ENCODE peak calls at places on chromosome 4, in ten cellular contexts. F is NCI-H187; G is stimulated activated CD4-positive, alpha-beta T cell treated with anti-CD3 and anti-CD28 coated beads, TNF-alpha, amount 100 ng/mL, for 4 hours; I is activated T-helper 1 cell treated with Interleukin-2 at 50 U/mL for 16 hours; M is AML-193; Q is HTR-8/SVneo; U is EH; S is NCI-H1436 treated with DMSO at 0.1 percent for 48 hours; B is GM13977; C is activated naive CD4-positive, alpha-beta T cell treated with anti-CD3 and anti-CD28 coated beads for 36 hours. D is an unnamed sample.

GRCh38 chr4:154033921-154034320 is 245.0 kb upstream of the SFRP2 start:
- DNase-seq in F (no peak), G (no peak), I (no peak), M (no peak), Q (no peak), U (no peak), S (no peak), B (no peak), C (no peak), D (no peak)

GRCh38 chr4:139077567-139078355 is 62.2 kb downstream of the NOCT start:
- DNase-seq in F (no peak), G (no peak), I (no peak), M (no peak), Q (no peak), U (peak), S (no peak), B (no peak), C (no peak), D (no peak)

GRCh38 chr4:186161138-186161537 is 30.2 kb upstream of the CYP4V2 start:
- DNase-seq in F (peak), G (no peak), I (no peak), M (no peak), Q (no peak), U (no peak), S (no peak), B (peak), C (peak), D (no peak)

GRCh38 chr4:95516528-95517011 is 32.2 kb downstream of the UNC5C start:
- DNase-seq in F (no peak), G (no peak), I (no peak), M (no peak), Q (no peak), U (no peak), S (no peak), B (no peak), C (no peak), D (no peak)

GRCh38 chr4:81137446-81137845 is 77.6 kb downstream of the PRKG2 start:
- DNase-seq in F (no peak), G (no peak), I (no peak), M (no peak), Q (no peak), U (peak), S (no peak), B (no peak), C (no peak), D (no peak)

GRCh38 chr4:98260047-98260578 is 1.1 kb upstream of the RAP1GDS1 start:
- DNase-seq in F (no peak), G (no peak), I (peak), M (no peak), Q (peak), U (peak), S (no peak), B (peak), C (peak), D (peak)

GRCh38 chr4:22170353-22170752 is 221.8 kb upstream of the KCNIP4 start:
- DNase-seq in F (no peak), G (no peak), I (no peak), M (no peak), Q (peak), U (peak), S (no peak), B (no peak), C (no peak), D (no peak)

GRCh38 chr4:1543561-1543960 is 137.3 kb upstream of the NKX1-1 start:
- DNase-seq in F (no peak), G (no peak), I (no peak), M (no peak), Q (no peak), U (no peak), S (no peak), B (no peak), C (no peak), D (no peak)

GRCh38 chr4:1407657-1408333 is 1.6 kb upstream of the NKX1-1 start:
- DNase-seq in F (no peak), G (no peak), I (no peak), M (no peak), Q (no peak), U (no peak), S (no peak), B (peak), C (no peak), D (no peak)